ENCODE peak calls at places on chromosome 2, in seven cellular contexts. One of them, this sample, is unnamed.
A peak's percentile ranks its signal among the peaks of the same experiment; 100 is the strongest.

GRCh38 chr2:237860273-237860935 is 981 bp downstream of the RAMP1 start:
- DNase-seq in fibroblast of lung: peak; percentile 35
- DNase-seq in GM12865: no peak
- DNase-seq in HL-60: no peak
- DNase-seq in endodermal cell: peak; percentile 44
- DNase-seq in fibroblast of pulmonary artery: no peak
- DNase-seq in tibial artery: no peak
- DNase-seq in this sample: no peak

GRCh38 chr2:157722580-157723234 is 94.0 kb upstream of the ACVR1C start:
- DNase-seq in fibroblast of lung: peak; percentile 24
- DNase-seq in GM12865: no peak
- DNase-seq in HL-60: no peak
- DNase-seq in endodermal cell: no peak
- DNase-seq in fibroblast of pulmonary artery: peak; percentile 23
- DNase-seq in tibial artery: no peak
- DNase-seq in this sample: peak; percentile 7

GRCh38 chr2:212912445-212913103 is 238.8 kb downstream of the IKZF2 start:
- DNase-seq in fibroblast of lung: peak; percentile 63
- DNase-seq in GM12865: no peak
- DNase-seq in HL-60: no peak
- DNase-seq in endodermal cell: no peak
- DNase-seq in fibroblast of pulmonary artery: peak; percentile 88
- DNase-seq in tibial artery: no peak
- DNase-seq in this sample: peak; percentile 97

GRCh38 chr2:21395366-21395765 is 271.6 kb downstream of the TDRD15 start:
- DNase-seq in fibroblast of lung: no peak
- DNase-seq in GM12865: peak; percentile 23
- DNase-seq in HL-60: no peak
- DNase-seq in endodermal cell: peak; percentile 55
- DNase-seq in fibroblast of pulmonary artery: no peak
- DNase-seq in tibial artery: no peak
- DNase-seq in this sample: no peak

GRCh38 chr2:241836257-241836656 is 22.4 kb downstream of the PDCD1 start:
- DNase-seq in fibroblast of lung: no peak
- DNase-seq in GM12865: no peak
- DNase-seq in HL-60: no peak
- DNase-seq in endodermal cell: no peak
- DNase-seq in fibroblast of pulmonary artery: no peak
- DNase-seq in tibial artery: no peak
- DNase-seq in this sample: no peak

GRCh38 chr2:216315817-216316603 is 56.3 kb downstream of the MARCHF4 start:
- DNase-seq in fibroblast of lung: peak; percentile 78
- DNase-seq in GM12865: no peak
- DNase-seq in HL-60: no peak
- DNase-seq in endodermal cell: peak; percentile 84
- DNase-seq in fibroblast of pulmonary artery: peak; percentile 35
- DNase-seq in tibial artery: no peak
- DNase-seq in this sample: peak; percentile 81

GRCh38 chr2:20356042-20356441 is 5.4 kb upstream of the PUM2 start:
- DNase-seq in fibroblast of lung: peak; percentile 95
- DNase-seq in GM12865: peak; percentile 21
- DNase-seq in HL-60: no peak
- DNase-seq in endodermal cell: no peak
- DNase-seq in fibroblast of pulmonary artery: peak; percentile 82
- DNase-seq in tibial artery: no peak
- DNase-seq in this sample: peak; percentile 99

GRCh38 chr2:217951091-217951490 is 51.7 kb downstream of the TNS1 start:
- DNase-seq in fibroblast of lung: no peak
- DNase-seq in GM12865: no peak
- DNase-seq in HL-60: no peak
- DNase-seq in endodermal cell: no peak
- DNase-seq in fibroblast of pulmonary artery: no peak
- DNase-seq in tibial artery: peak; percentile 17
- DNase-seq in this sample: peak; percentile 32

GRCh38 chr2:214557884-214558283 is 147.0 kb downstream of the VWC2L start:
- DNase-seq in fibroblast of lung: no peak
- DNase-seq in GM12865: no peak
- DNase-seq in HL-60: no peak
- DNase-seq in endodermal cell: no peak
- DNase-seq in fibroblast of pulmonary artery: no peak
- DNase-seq in tibial artery: no peak
- DNase-seq in this sample: no peak

GRCh38 chr2:233111427-233111826 is 51.3 kb downstream of the INPP5D start:
- DNase-seq in fibroblast of lung: no peak
- DNase-seq in GM12865: no peak
- DNase-seq in HL-60: no peak
- DNase-seq in endodermal cell: no peak
- DNase-seq in fibroblast of pulmonary artery: no peak
- DNase-seq in tibial artery: no peak
- DNase-seq in this sample: no peak

GRCh38 chr2:225454412-225454811 is 54.9 kb downstream of the NYAP2 start:
- DNase-seq in fibroblast of lung: no peak
- DNase-seq in GM12865: no peak
- DNase-seq in HL-60: no peak
- DNase-seq in endodermal cell: no peak
- DNase-seq in fibroblast of pulmonary artery: no peak
- DNase-seq in tibial artery: no peak
- DNase-seq in this sample: no peak

GRCh38 chr2:148253716-148254115 is 232.8 kb downstream of the MBD5 start:
- DNase-seq in fibroblast of lung: peak; percentile 60
- DNase-seq in GM12865: peak; percentile 9
- DNase-seq in HL-60: no peak
- DNase-seq in endodermal cell: no peak
- DNase-seq in fibroblast of pulmonary artery: peak; percentile 14
- DNase-seq in tibial artery: no peak
- DNase-seq in this sample: peak; percentile 89

GRCh38 chr2:55063713-55064323 is 13.6 kb upstream of the RTN4 start:
- DNase-seq in fibroblast of lung: no peak
- DNase-seq in GM12865: peak; percentile 41
- DNase-seq in HL-60: no peak
- DNase-seq in endodermal cell: no peak
- DNase-seq in fibroblast of pulmonary artery: no peak
- DNase-seq in tibial artery: no peak
- DNase-seq in this sample: peak; percentile 13

GRCh38 chr2:232979871-232980461 is 33.1 kb downstream of the NGEF start:
- DNase-seq in fibroblast of lung: peak; percentile 83
- DNase-seq in GM12865: no peak
- DNase-seq in HL-60: no peak
- DNase-seq in endodermal cell: peak; percentile 57
- DNase-seq in fibroblast of pulmonary artery: peak; percentile 41
- DNase-seq in tibial artery: no peak
- DNase-seq in this sample: peak; percentile 77

GRCh38 chr2:134917219-134917957 is 1.2 kb upstream of the CCNT2 start:
- DNase-seq in fibroblast of lung: no peak
- DNase-seq in GM12865: peak; percentile 45
- DNase-seq in HL-60: no peak
- DNase-seq in endodermal cell: peak; percentile 63
- DNase-seq in fibroblast of pulmonary artery: no peak
- DNase-seq in tibial artery: peak; percentile 23
- DNase-seq in this sample: peak; percentile 9

GRCh38 chr2:199469514-199470360 is 12.0 kb upstream of the SATB2 start:
- DNase-seq in fibroblast of lung: no peak
- DNase-seq in GM12865: no peak
- DNase-seq in HL-60: no peak
- DNase-seq in endodermal cell: peak; percentile 66
- DNase-seq in fibroblast of pulmonary artery: no peak
- DNase-seq in tibial artery: no peak
- DNase-seq in this sample: no peak

GRCh38 chr2:238226698-238227586 is 12.9 kb downstream of the HES6 start:
- DNase-seq in fibroblast of lung: no peak
- DNase-seq in GM12865: no peak
- DNase-seq in HL-60: no peak
- DNase-seq in endodermal cell: peak; percentile 42
- DNase-seq in fibroblast of pulmonary artery: no peak
- DNase-seq in tibial artery: no peak
- DNase-seq in this sample: no peak

GRCh38 chr2:98389248-98389605 is 43.0 kb downstream of the CNGA3 start:
- DNase-seq in fibroblast of lung: no peak
- DNase-seq in GM12865: no peak
- DNase-seq in HL-60: no peak
- DNase-seq in endodermal cell: peak; percentile 13
- DNase-seq in fibroblast of pulmonary artery: no peak
- DNase-seq in tibial artery: no peak
- DNase-seq in this sample: no peak

GRCh38 chr2:61177727-61178549 is 15.9 kb downstream of the C2orf74 start:
- DNase-seq in fibroblast of lung: peak; percentile 34
- DNase-seq in GM12865: peak; percentile 57
- DNase-seq in HL-60: no peak
- DNase-seq in endodermal cell: peak; percentile 78
- DNase-seq in fibroblast of pulmonary artery: peak; percentile 27
- DNase-seq in tibial artery: peak; percentile 26
- DNase-seq in this sample: peak; percentile 26

GRCh38 chr2:127650041-127650784 is 4.3 kb downstream of the GPR17 start:
- DNase-seq in fibroblast of lung: no peak
- DNase-seq in GM12865: no peak
- DNase-seq in HL-60: no peak
- DNase-seq in endodermal cell: no peak
- DNase-seq in fibroblast of pulmonary artery: no peak
- DNase-seq in tibial artery: no peak
- DNase-seq in this sample: no peak

GRCh38 chr2:127649100-127649611 is 3.2 kb downstream of the GPR17 start:
- DNase-seq in fibroblast of lung: no peak
- DNase-seq in GM12865: no peak
- DNase-seq in HL-60: no peak
- DNase-seq in endodermal cell: no peak
- DNase-seq in fibroblast of pulmonary artery: no peak
- DNase-seq in tibial artery: no peak
- DNase-seq in this sample: no peak

GRCh38 chr2:127648321-127648720 is 2.4 kb downstream of the GPR17 start:
- DNase-seq in fibroblast of lung: no peak
- DNase-seq in GM12865: no peak
- DNase-seq in HL-60: no peak
- DNase-seq in endodermal cell: no peak
- DNase-seq in fibroblast of pulmonary artery: no peak
- DNase-seq in tibial artery: no peak
- DNase-seq in this sample: no peak

GRCh38 chr2:127650785-127651380 is 4.9 kb downstream of the GPR17 start:
- DNase-seq in fibroblast of lung: peak; percentile 54
- DNase-seq in GM12865: no peak
- DNase-seq in HL-60: no peak
- DNase-seq in endodermal cell: no peak
- DNase-seq in fibroblast of pulmonary artery: no peak
- DNase-seq in tibial artery: no peak
- DNase-seq in this sample: no peak

DNA sequence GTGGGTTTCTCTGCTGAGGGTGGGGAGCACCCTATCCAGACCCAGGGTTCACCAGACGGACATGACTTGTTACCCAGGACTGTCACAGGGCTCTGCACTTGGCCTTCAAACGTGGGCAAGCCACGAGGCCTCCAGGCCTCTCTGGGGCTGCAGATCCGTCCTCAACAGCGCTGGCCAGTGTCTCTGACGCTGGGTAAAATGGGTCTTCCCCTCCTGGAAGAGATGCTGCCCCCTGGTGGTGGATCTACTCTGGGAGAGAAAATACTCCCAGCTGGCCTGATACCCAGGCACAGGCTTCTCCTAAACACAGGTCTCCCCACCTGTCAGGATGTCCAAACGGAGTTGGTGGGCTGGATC is 3.7 kb downstream of the GPR17 start:
- DNase-seq in fibroblast of lung: peak; percentile 67
- DNase-seq in GM12865: peak; percentile 82
- DNase-seq in HL-60: peak; percentile 57
- DNase-seq in endodermal cell: peak; percentile 97
- DNase-seq in fibroblast of pulmonary artery: peak; percentile 88
- DNase-seq in tibial artery: peak; percentile 89
- DNase-seq in this sample: peak; percentile 80
- H3K4me3 ChIP-seq in fibroblast of lung: no peak overlapping the region
- H3K4me3 ChIP-seq in GM12865: no peak overlapping the region
- H3K4me3 ChIP-seq in HL-60: no peak overlapping the region
- H3K4me3 ChIP-seq in endodermal cell: no peak overlapping the region
- H3K4me3 ChIP-seq in fibroblast of pulmonary artery: no peak overlapping the region
- H3K4me3 ChIP-seq in tibial artery: peak overlapping the region; percentile 2
- H3K4me3 ChIP-seq in this sample: no peak overlapping the region

GRCh38 chr2:118185210-118186109 is 97.2 kb downstream of the INSIG2 start:
- DNase-seq in fibroblast of lung: peak; percentile 53
- DNase-seq in GM12865: peak; percentile 67
- DNase-seq in HL-60: peak; percentile 14
- DNase-seq in endodermal cell: peak; percentile 85
- DNase-seq in fibroblast of pulmonary artery: peak; percentile 15
- DNase-seq in tibial artery: peak; percentile 65
- DNase-seq in this sample: peak; percentile 21
- TF ChIP-seq CTCF in fibroblast of lung: no peak
- TF ChIP-seq CTCF in GM12865: no peak
- TF ChIP-seq CTCF in HL-60: no peak
- TF ChIP-seq CTCF in endodermal cell: no peak
- TF ChIP-seq CTCF in fibroblast of pulmonary artery: no peak
- TF ChIP-seq CTCF in tibial artery: no peak
- TF ChIP-seq CTCF in this sample: no peak

DNA sequence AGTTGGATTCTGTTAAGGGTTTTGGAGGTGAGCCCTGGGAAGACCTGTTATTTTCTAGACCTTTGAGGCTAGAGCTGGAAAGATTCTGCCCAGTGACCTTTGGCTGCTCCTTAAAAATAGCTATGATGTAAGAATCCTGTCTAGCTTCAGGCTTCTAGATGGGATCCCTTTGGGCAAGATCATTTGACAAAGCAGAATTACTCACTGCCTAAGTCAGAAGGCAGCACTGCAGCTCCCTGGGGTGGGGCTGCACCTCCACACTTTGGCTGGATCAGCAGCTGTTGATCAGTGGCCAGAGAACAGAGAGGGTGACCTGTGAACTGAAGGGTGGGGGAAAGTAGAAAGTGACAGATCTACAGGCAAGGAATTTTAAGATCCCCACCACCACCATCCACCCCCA is 103.8 kb downstream of the ASAP2 start:
- DNase-seq in fibroblast of lung: peak; percentile 94
- DNase-seq in GM12865: no peak
- DNase-seq in HL-60: no peak
- DNase-seq in endodermal cell: no peak
- DNase-seq in fibroblast of pulmonary artery: peak; percentile 82
- DNase-seq in tibial artery: peak; percentile 75
- DNase-seq in this sample: peak; percentile 89
- H3K4me3 ChIP-seq in fibroblast of lung: no peak overlapping the region
- H3K4me3 ChIP-seq in GM12865: no peak overlapping the region
- H3K4me3 ChIP-seq in HL-60: no peak overlapping the region
- H3K4me3 ChIP-seq in endodermal cell: no peak overlapping the region
- H3K4me3 ChIP-seq in fibroblast of pulmonary artery: no peak overlapping the region
- H3K4me3 ChIP-seq in tibial artery: no peak overlapping the region
- H3K4me3 ChIP-seq in this sample: no peak overlapping the region

GRCh38 chr2:27442981-27443323 is 771 bp downstream of the KRTCAP3 start:
- DNase-seq in fibroblast of lung: no peak
- DNase-seq in GM12865: no peak
- DNase-seq in HL-60: no peak
- DNase-seq in endodermal cell: peak; percentile 56
- DNase-seq in fibroblast of pulmonary artery: no peak
- DNase-seq in tibial artery: no peak
- DNase-seq in this sample: no peak

GRCh38 chr2:27441958-27442281 is 261 bp upstream of the KRTCAP3 start:
- DNase-seq in fibroblast of lung: no peak
- DNase-seq in GM12865: no peak
- DNase-seq in HL-60: no peak
- DNase-seq in endodermal cell: no peak
- DNase-seq in fibroblast of pulmonary artery: no peak
- DNase-seq in tibial artery: no peak
- DNase-seq in this sample: no peak

GRCh38 chr2:27441226-27441926 is 805 bp upstream of the KRTCAP3 start:
- DNase-seq in fibroblast of lung: no peak
- DNase-seq in GM12865: no peak
- DNase-seq in HL-60: no peak
- DNase-seq in endodermal cell: no peak
- DNase-seq in fibroblast of pulmonary artery: no peak
- DNase-seq in tibial artery: no peak
- DNase-seq in this sample: no peak

GRCh38 chr2:27445155-27445554 is 3.0 kb downstream of the KRTCAP3 start:
- DNase-seq in fibroblast of lung: no peak
- DNase-seq in GM12865: no peak
- DNase-seq in HL-60: no peak
- DNase-seq in endodermal cell: no peak
- DNase-seq in fibroblast of pulmonary artery: no peak
- DNase-seq in tibial artery: no peak
- DNase-seq in this sample: no peak

GRCh38 chr2:27442282-27442980 is at the start of gene KRTCAP3:
- DNase-seq in fibroblast of lung: no peak
- DNase-seq in GM12865: peak; percentile 28
- DNase-seq in HL-60: no peak
- DNase-seq in endodermal cell: peak; percentile 94
- DNase-seq in fibroblast of pulmonary artery: no peak
- DNase-seq in tibial artery: no peak
- DNase-seq in this sample: peak; percentile 83
- TF ChIP-seq CTCF in fibroblast of lung: no peak
- TF ChIP-seq CTCF in GM12865: peak; percentile 7
- TF ChIP-seq CTCF in HL-60: no peak
- TF ChIP-seq CTCF in endodermal cell: no peak
- TF ChIP-seq CTCF in fibroblast of pulmonary artery: no peak
- TF ChIP-seq CTCF in tibial artery: no peak
- TF ChIP-seq CTCF in this sample: no peak

This sample was measured in epithelial cell of esophagus.